ENCODE peak calls at places on chromosomes 3 and 15, in four cellular contexts. One of them, this sample, is unnamed.

GRCh38 chr3:114319453-114319852 is 25.6 kb downstream of the TIGIT start:
- DNase-seq in mesendoderm: peak
- DNase-seq in H9: peak
- DNase-seq in H1: peak
- DNase-seq in this sample: peak

GRCh38 chr3:187746479-187747335 is 1.4 kb upstream of the BCL6 start:
- DNase-seq in mesendoderm: peak
- DNase-seq in H9: no peak
- DNase-seq in H1: no peak
- DNase-seq in this sample: peak

GRCh38 chr3:179071161-179071568 is 444 bp downstream of the ZMAT3 start:
- DNase-seq in mesendoderm: peak
- DNase-seq in H9: no peak
- DNase-seq in H1: no peak
- DNase-seq in this sample: peak

GRCh38 chr3:192884831-192885356 is 32.8 kb downstream of the MB21D2 start:
- DNase-seq in mesendoderm: no peak
- DNase-seq in H9: no peak
- DNase-seq in H1: no peak
- DNase-seq in this sample: peak

GRCh38 chr3:197428117-197428761 is 127.5 kb downstream of the BDH1 start:
- DNase-seq in mesendoderm: no peak
- DNase-seq in H9: no peak
- DNase-seq in H1: no peak
- DNase-seq in this sample: peak

GRCh38 chr15:84852212-84852611 is 32.2 kb upstream of the SLC28A1 start:
- DNase-seq in mesendoderm: no peak
- DNase-seq in H9: no peak
- DNase-seq in H1: no peak
- DNase-seq in this sample: no peak

GRCh38 chr3:125310623-125311076 is 64.5 kb downstream of the ZNF148 start:
- DNase-seq in mesendoderm: peak
- DNase-seq in H9: no peak
- DNase-seq in H1: no peak
- DNase-seq in this sample: no peak

GRCh38 chr15:25930931-25931330 is 67.8 kb upstream of the ATP10A start:
- DNase-seq in mesendoderm: no peak
- DNase-seq in H9: no peak
- DNase-seq in H1: no peak
- DNase-seq in this sample: no peak

GRCh38 chr15:92142242-92143232 is 251.1 kb upstream of the ST8SIA2 start:
- DNase-seq in mesendoderm: no peak
- DNase-seq in H9: peak
- DNase-seq in H1: no peak
- DNase-seq in this sample: no peak

GRCh38 chr3:32127219-32127826 is 20.9 kb downstream of the GPD1L start:
- DNase-seq in mesendoderm: no peak
- DNase-seq in H9: no peak
- DNase-seq in H1: no peak
- DNase-seq in this sample: no peak

GRCh38 chr15:98375513-98376360 is 272.6 kb upstream of the IGF1R start:
- DNase-seq in mesendoderm: no peak
- DNase-seq in H9: no peak
- DNase-seq in H1: no peak
- DNase-seq in this sample: no peak

GRCh38 chr3:64104691-64105101 is 81.4 kb upstream of the PSMD6 start:
- DNase-seq in mesendoderm: no peak
- DNase-seq in H9: no peak
- DNase-seq in H1: no peak
- DNase-seq in this sample: peak

GRCh38 chr3:118618247-118619040 is 416.2 kb downstream of the IGSF11 start:
- DNase-seq in mesendoderm: no peak
- DNase-seq in H9: no peak
- DNase-seq in H1: no peak
- DNase-seq in this sample: no peak

GRCh38 chr3:7275396-7275795 is 414.5 kb downstream of the GRM7 start:
- DNase-seq in mesendoderm: no peak
- DNase-seq in H9: no peak
- DNase-seq in H1: no peak
- DNase-seq in this sample: no peak

GRCh38 chr3:12972043-12972442 is 101.2 kb downstream of the IQSEC1 start:
- DNase-seq in mesendoderm: no peak
- DNase-seq in H9: no peak
- DNase-seq in H1: no peak
- DNase-seq in this sample: no peak

GRCh38 chr15:39511915-39512260 is 69.0 kb upstream of the THBS1 start:
- DNase-seq in mesendoderm: no peak
- DNase-seq in H9: no peak
- DNase-seq in H1: no peak
- DNase-seq in this sample: peak

GRCh38 chr3:11381563-11381962 is 109.4 kb downstream of the ATG7 start:
- DNase-seq in mesendoderm: no peak
- DNase-seq in H9: no peak
- DNase-seq in H1: no peak
- DNase-seq in this sample: peak

GRCh38 chr3:155853214-155854146 is 747 bp downstream of the SLC33A1 start:
- DNase-seq in mesendoderm: peak
- DNase-seq in H9: no peak
- DNase-seq in H1: no peak
- DNase-seq in this sample: peak

GRCh38 chr3:4670352-4670751 is 177.2 kb downstream of the ITPR1 start:
- DNase-seq in mesendoderm: peak
- DNase-seq in H9: peak
- DNase-seq in H1: no peak
- DNase-seq in this sample: no peak

GRCh38 chr3:149340310-149340933 is 7.0 kb upstream of the TM4SF18 start:
- DNase-seq in mesendoderm: no peak
- DNase-seq in H9: no peak
- DNase-seq in H1: no peak
- DNase-seq in this sample: peak

GRCh38 chr3:37808656-37809055 is 53.0 kb upstream of the CTDSPL start:
- DNase-seq in mesendoderm: no peak
- DNase-seq in H9: no peak
- DNase-seq in H1: no peak
- DNase-seq in this sample: no peak

GRCh38 chr3:37809846-37810447 is 51.7 kb upstream of the CTDSPL start:
- DNase-seq in mesendoderm: no peak
- DNase-seq in H9: no peak
- DNase-seq in H1: no peak
- DNase-seq in this sample: no peak

GRCh38 chr3:37812497-37812896 is 49.2 kb upstream of the CTDSPL start:
- DNase-seq in mesendoderm: no peak
- DNase-seq in H9: no peak
- DNase-seq in H1: no peak
- DNase-seq in this sample: peak

GRCh38 chr3:37811625-37812356 is 49.9 kb upstream of the CTDSPL start:
- DNase-seq in mesendoderm: no peak
- DNase-seq in H9: no peak
- DNase-seq in H1: no peak
- DNase-seq in this sample: peak

DNA sequence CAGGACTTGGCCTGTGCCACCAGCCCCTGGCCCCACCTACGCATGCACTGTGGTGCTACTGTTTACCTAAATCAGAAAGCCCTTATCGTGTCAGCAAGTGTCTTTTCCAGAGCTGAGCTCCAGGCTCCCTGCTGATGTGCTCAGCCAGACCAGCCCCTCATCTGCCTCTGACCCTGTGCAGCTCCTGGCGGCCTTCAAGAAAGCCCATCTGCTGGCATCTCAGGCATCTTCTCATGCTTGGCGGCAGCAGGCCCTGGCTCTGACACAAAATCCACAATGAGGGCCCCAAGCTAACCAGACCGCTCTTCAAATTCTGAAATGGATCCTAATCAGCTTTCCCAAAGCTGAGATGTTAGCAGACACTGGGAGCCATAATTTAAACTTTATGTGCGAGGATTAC is 50.9 kb upstream of the CTDSPL start:
- DNase-seq in mesendoderm: no peak
- DNase-seq in H9: no peak
- DNase-seq in H1: no peak
- DNase-seq in this sample: no peak
- H4K8ac ChIP-seq in mesendoderm: no peak
- H4K8ac ChIP-seq in H9: no peak
- H4K8ac ChIP-seq in H1: no peak
- H4K8ac ChIP-seq in this sample: no peak

GRCh38 chr15:58252586-58253323 is 114.6 kb downstream of the AQP9 start:
- DNase-seq in mesendoderm: peak
- DNase-seq in H9: no peak
- DNase-seq in H1: no peak
- DNase-seq in this sample: no peak
- H4K5ac ChIP-seq in mesendoderm: no peak
- H4K5ac ChIP-seq in H9: no peak
- H4K5ac ChIP-seq in H1: no peak
- H4K5ac ChIP-seq in this sample: no peak

GRCh38 chr3:143849854-143850549 is 1.7 kb upstream of the SLC9A9 start:
- DNase-seq in mesendoderm: no peak
- DNase-seq in H9: no peak
- DNase-seq in H1: no peak
- DNase-seq in this sample: peak

GRCh38 chr3:143848707-143849106 is 439 bp upstream of the SLC9A9 start:
- DNase-seq in mesendoderm: no peak
- DNase-seq in H9: no peak
- DNase-seq in H1: no peak
- DNase-seq in this sample: no peak

GRCh38 chr3:143851331-143852017 is 3.2 kb upstream of the SLC9A9 start:
- DNase-seq in mesendoderm: peak
- DNase-seq in H9: no peak
- DNase-seq in H1: no peak
- DNase-seq in this sample: no peak

GRCh38 chr3:143850877-143851276 is 2.6 kb upstream of the SLC9A9 start:
- DNase-seq in mesendoderm: no peak
- DNase-seq in H9: no peak
- DNase-seq in H1: no peak
- DNase-seq in this sample: no peak

GRCh38 chr3:143847787-143848631 is at the start of gene SLC9A9:
- DNase-seq in mesendoderm: peak
- DNase-seq in H9: peak
- DNase-seq in H1: no peak
- DNase-seq in this sample: peak
- H4K8ac ChIP-seq in mesendoderm: no peak
- H4K8ac ChIP-seq in H9: no peak
- H4K8ac ChIP-seq in H1: no peak
- H4K8ac ChIP-seq in this sample: no peak

GRCh38 chr3:73419993-73420392 is 204.7 kb downstream of the PDZRN3 start:
- DNase-seq in mesendoderm: no peak
- DNase-seq in H9: no peak
- DNase-seq in H1: no peak
- DNase-seq in this sample: peak

GRCh38 chr3:73415118-73415517 is 209.6 kb downstream of the PDZRN3 start:
- DNase-seq in mesendoderm: no peak
- DNase-seq in H9: no peak
- DNase-seq in H1: no peak
- DNase-seq in this sample: no peak

GRCh38 chr3:73419179-73419803 is 205.4 kb downstream of the PDZRN3 start:
- DNase-seq in mesendoderm: peak
- DNase-seq in H9: no peak
- DNase-seq in H1: no peak
- DNase-seq in this sample: peak

GRCh38 chr3:73422556-73422955 is 202.2 kb downstream of the PDZRN3 start:
- DNase-seq in mesendoderm: no peak
- DNase-seq in H9: no peak
- DNase-seq in H1: no peak
- DNase-seq in this sample: no peak

GRCh38 chr3:73418636-73419035 is 206.1 kb downstream of the PDZRN3 start:
- DNase-seq in mesendoderm: no peak
- DNase-seq in H9: no peak
- DNase-seq in H1: no peak
- DNase-seq in this sample: no peak
- H4K5ac ChIP-seq in mesendoderm: no peak
- H4K5ac ChIP-seq in H9: no peak
- H4K5ac ChIP-seq in H1: no peak
- H4K5ac ChIP-seq in this sample: peak

DNA sequence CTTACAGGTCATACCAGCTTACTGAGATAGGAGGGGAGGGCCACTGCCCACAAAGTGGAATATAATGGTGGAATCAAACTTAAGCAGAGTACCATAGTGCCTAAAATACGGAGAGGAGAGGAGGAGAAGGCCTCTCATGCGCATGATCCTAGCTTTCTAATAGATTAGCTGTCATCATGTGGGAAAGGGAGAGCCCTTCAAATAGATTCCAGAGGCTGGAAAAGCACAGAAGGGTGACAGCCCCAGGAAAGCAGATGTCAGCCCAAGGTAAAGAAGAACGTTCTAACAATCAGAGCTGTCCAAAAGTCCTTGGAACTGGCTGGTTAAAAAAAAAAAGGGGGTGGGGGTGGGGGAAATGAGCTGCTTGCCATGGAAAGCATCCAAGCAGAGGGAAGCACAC is 10.4 kb upstream of the LMCD1 start:
- DNase-seq in mesendoderm: no peak
- DNase-seq in H9: no peak
- DNase-seq in H1: no peak
- DNase-seq in this sample: no peak
- H4K8ac ChIP-seq in mesendoderm: no peak
- H4K8ac ChIP-seq in H9: no peak
- H4K8ac ChIP-seq in H1: no peak
- H4K8ac ChIP-seq in this sample: no peak